ENCODE peak calls at places on chromosomes 5 and 9, in six cellular contexts. Z is GM04503; H is activated naive CD4-positive, alpha-beta T cell; X is activated effector memory CD4-positive, alpha-beta T cell treated with Interleukin-2 at 50 U/mL for 16 hours; C is NCI-H345; R is posterior vena cava. S is an unnamed sample.

GRCh38 chr5:99104538-99105132 is 175.8 kb upstream of the CHD1 start:
- DNase-seq in Z (no peak), C (peak; percentile 39), R (no peak), X (no peak), H (no peak), S (no peak)

GRCh38 chr5:178086266-178086665 is 27.1 kb upstream of the N4BP3 start:
- DNase-seq in R (no peak), H (no peak), C (no peak), X (no peak), Z (no peak), S (no peak)

GRCh38 chr5:56838409-56839039 is 23.2 kb downstream of the MAP3K1 start:
- DNase-seq in Z (peak; percentile 60), R (no peak), X (no peak), H (no peak), C (peak; percentile 31), S (no peak)

GRCh38 chr5:123809594-123810172 is 297.7 kb downstream of the CSNK1G3 start:
- DNase-seq in X (no peak), R (no peak), Z (no peak), C (peak; percentile 55), H (no peak), S (no peak)

GRCh38 chr9:91676042-91676441 is 252.4 kb upstream of the NFIL3 start:
- DNase-seq in H (no peak), X (no peak), Z (no peak), R (no peak), C (peak; percentile 61), S (no peak)

GRCh38 chr5:63131618-63132285 is 553.1 kb downstream of the LRRC70 start:
- DNase-seq in C (no peak), Z (no peak), R (no peak), X (no peak), H (no peak), S (no peak)

GRCh38 chr9:19424176-19424779 is 15.5 kb downstream of the ACER2 start:
- DNase-seq in Z (no peak), R (no peak), H (no peak), C (no peak), X (no peak), S (no peak)

GRCh38 chr5:150448353-150448752 is 1.2 kb downstream of the RPS14 start:
- DNase-seq in H (no peak), R (no peak), X (no peak), C (no peak), Z (no peak), S (no peak)

GRCh38 chr9:76161546-76161945 is 232.7 kb downstream of the RFK start:
- DNase-seq in Z (peak; percentile 49), C (no peak), H (no peak), X (no peak), R (no peak), S (no peak)

GRCh38 chr5:138032028-138032571 is 779 bp downstream of the FAM13B start:
- DNase-seq in Z (no peak), H (peak; percentile 18), X (no peak), R (peak; percentile 89), C (peak; percentile 58), S (peak; percentile 69)

GRCh38 chr5:95842955-95843544 is 20.5 kb upstream of the GLRX start:
- DNase-seq in X (peak; percentile 47), R (no peak), H (peak; percentile 23), C (no peak), Z (no peak), S (peak; percentile 23)

GRCh38 chr9:136545966-136546696 is at the start of gene NOTCH1:
- DNase-seq in R (peak; percentile 98), H (peak; percentile 84), C (peak; percentile 54), X (peak; percentile 83), Z (peak; percentile 71), S (peak; percentile 92)

GRCh38 chr9:15642369-15642962 is 89.6 kb downstream of the CCDC171 start:
- DNase-seq in H (no peak), C (peak; percentile 36), Z (no peak), X (no peak), R (no peak), S (no peak)

S was measured in RWPE2.